ENCODE peak calls at places on chromosomes 4 and X, in five cellular contexts. H is OCI-LY7, T is HCT116, F is MM.1S, Q is GM23248. B is an unnamed sample.

GRCh38 chr4:680931-681645 is 6.7 kb downstream of the MYL5 start:
- DNase-seq in Q (peak; percentile 66), T (no peak), F (no peak), H (no peak), B (peak; percentile 54)

GRCh38 chr4:1497189-1497801 is 91.1 kb upstream of the NKX1-1 start:
- DNase-seq in F (no peak), T (no peak), H (no peak), Q (no peak), B (no peak)

GRCh38 chrX:24956828-24957227 is 58.9 kb downstream of the ARX start:
- DNase-seq in H (no peak), Q (peak; percentile 23), F (no peak), T (no peak), B (no peak)

GRCh38 chr4:41448935-41449334 is 89.0 kb upstream of the LIMCH1 start:
- DNase-seq in F (no peak), H (no peak), Q (peak; percentile 55), T (no peak), B (no peak)

GRCh38 chr4:152626790-152627189 is 53.0 kb downstream of the TMEM154 start:
- DNase-seq in T (no peak), Q (no peak), F (no peak), H (no peak), B (no peak)

GRCh38 chr4:17029964-17030363 is 131.5 kb upstream of the LDB2 start:
- DNase-seq in T (no peak), H (no peak), F (no peak), Q (no peak), B (no peak)

GRCh38 chr4:16449381-16449780 is 223.1 kb upstream of the TAPT1 start:
- DNase-seq in H (no peak), Q (no peak), F (no peak), T (no peak), B (no peak)

GRCh38 chr4:26023191-26023972 is 109.4 kb downstream of the SMIM20 start:
- DNase-seq in Q (peak; percentile 81), T (no peak), F (no peak), H (no peak), B (no peak)

GRCh38 chr4:167041524-167041923 is 192.8 kb downstream of the SPOCK3 start:
- DNase-seq in Q (no peak), F (no peak), H (no peak), T (no peak), B (no peak)

GRCh38 chr4:2079006-2079405 is 19.9 kb downstream of the NAT8L start:
- DNase-seq in H (no peak), Q (no peak), F (no peak), T (no peak), B (no peak)

GRCh38 chr4:39319678-39320077 is 46.5 kb downstream of the RFC1 start:
- DNase-seq in T (peak; percentile 55), Q (peak; percentile 91), F (no peak), H (no peak), B (no peak)

GRCh38 chr4:178823673-178824072 is 1381.4 kb upstream of the AGA start:
- DNase-seq in Q (no peak), F (no peak), H (no peak), T (no peak), B (no peak)

GRCh38 chr4:181677203-181677602 is 566.0 kb upstream of the TENM3 start:
- DNase-seq in Q (no peak), H (no peak), T (no peak), F (no peak), B (no peak)

GRCh38 chr4:106002979-106003378 is 107.7 kb downstream of the NPNT start:
- DNase-seq in Q (no peak), F (no peak), H (no peak), T (no peak), B (no peak)

GRCh38 chr4:89704651-89705395 is 132.1 kb downstream of the SNCA start:
- DNase-seq in Q (no peak), T (no peak), F (no peak), H (no peak), B (no peak)

GRCh38 chr4:58303456-58303855 is 1193.3 kb upstream of the IGFBP7 start:
- DNase-seq in F (no peak), T (no peak), Q (no peak), H (no peak), B (no peak)

GRCh38 chr4:166658585-166658984 is 575.7 kb downstream of the SPOCK3 start:
- DNase-seq in T (no peak), Q (no peak), F (peak; percentile 22), H (no peak), B (no peak)

GRCh38 chrX:100962811-100963210 is 6.7 kb upstream of the ARL13A start:
- DNase-seq in Q (no peak), F (no peak), T (no peak), H (no peak), B (no peak)

GRCh38 chr4:19346636-19347035 is 905.1 kb upstream of the SLIT2 start:
- DNase-seq in F (no peak), T (no peak), Q (no peak), H (no peak), B (no peak)

GRCh38 chr4:123573866-123574508 is 177.4 kb downstream of the SPRY1 start:
- DNase-seq in Q (no peak), H (no peak), F (no peak), T (no peak), B (no peak)

GRCh38 chr4:145501051-145501660 is 19.5 kb downstream of the SMAD1 start:
- DNase-seq in H (peak; percentile 96), F (no peak), Q (no peak), T (no peak), B (no peak)

GRCh38 chrX:24424948-24425347 is 40.1 kb upstream of the PDK3 start:
- DNase-seq in T (no peak), H (no peak), F (no peak), Q (peak; percentile 84), B (no peak)

GRCh38 chr4:138055890-138056289 is 186.3 kb downstream of the SLC7A11 start:
- DNase-seq in T (no peak), Q (peak; percentile 54), F (no peak), H (no peak), B (no peak)

GRCh38 chr4:64158648-64159326 is 250.5 kb downstream of the TECRL start:
- DNase-seq in H (peak; percentile 66), F (peak; percentile 96), T (peak; percentile 12), Q (peak; percentile 65), B (peak; percentile 88)

GRCh38 chr4:184457530-184458249 is 16.7 kb downstream of the IRF2 start:
- DNase-seq in H (peak; percentile 78), Q (peak; percentile 69), T (no peak), F (peak; percentile 90), B (no peak)
- H3K79me2 ChIP-seq in H (peaks cover 85% of the 10 kb centered on the region), Q (peaks cover 93% of the 10 kb centered on the region), T (no peaks in the 10 kb centered on the region), F (peaks cover 92% of the 10 kb centered on the region), B (peaks cover 82% of the 10 kb centered on the region)

GRCh38 chr4:133151301-133151680 is 2.2 kb downstream of the PCDH10 start:
- DNase-seq in H (no peak), Q (peak; percentile 1), T (no peak), F (no peak), B (no peak)
- H3K79me2 ChIP-seq in H (no peaks in the 10 kb centered on the region), Q (no peaks in the 10 kb centered on the region), T (no peaks in the 10 kb centered on the region), F (no peaks in the 10 kb centered on the region), B (no peaks in the 10 kb centered on the region)

DNA sequence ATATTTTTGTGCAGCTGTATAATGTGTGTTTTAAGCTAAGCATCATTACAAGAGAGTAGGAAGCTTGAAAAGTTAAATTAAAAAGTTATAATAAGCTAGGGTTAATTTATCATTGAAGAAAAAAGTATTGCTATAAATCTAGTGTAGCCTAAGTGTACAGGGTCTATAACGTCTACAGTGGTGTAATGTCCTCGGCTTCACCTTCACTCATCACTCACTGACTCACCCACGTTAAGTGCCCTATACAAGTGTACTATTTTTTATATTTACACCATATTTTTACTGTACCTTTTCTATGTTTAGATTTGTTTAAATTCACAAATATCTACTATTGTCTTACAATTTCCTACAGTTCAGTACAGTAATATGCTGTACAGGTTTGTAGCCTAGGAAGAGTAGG is 23.5 kb downstream of the ARAP2 start:
- DNase-seq in H (no peak), Q (no peak), T (no peak), F (no peak), B (no peak)
- H3K79me2 ChIP-seq in H (peaks cover 2% of the 10 kb centered on the region), Q (no peaks in the 10 kb centered on the region), T (peaks cover 94% of the 10 kb centered on the region), F (peaks cover 37% of the 10 kb centered on the region), B (no peaks in the 10 kb centered on the region)

GRCh38 chr4:151322565-151322964 is 2.8 kb downstream of the SH3D19 start:
- DNase-seq in Q (peak; percentile 50), H (no peak), F (no peak), T (no peak), B (peak; percentile 32)
- H3K79me2 ChIP-seq in Q (peaks cover 20% of the 10 kb centered on the region), H (no peaks in the 10 kb centered on the region), F (no peaks in the 10 kb centered on the region), T (peaks cover 62% of the 10 kb centered on the region), B (no peaks in the 10 kb centered on the region)

B was measured in Karpas-422.